ENCODE peak calls at places on chromosomes 3 and 15, in six cellular contexts. K is GM04504, G is posterior cingulate gyrus, C is HTR-8/SVneo, Y is colonic mucosa, N is NCI-H748 treated with DMSO at 0.1 percent for 48 hours. X is an unnamed sample.

GRCh38 chr3:94413721-94414106 is 350.9 kb downstream of the NSUN3 start:
- DNase-seq in K (peak), G (no peak), C (no peak), Y (no peak), N (no peak), X (peak)

GRCh38 chr3:37198996-37199395 is 24.6 kb upstream of the LRRFIP2 start:
- DNase-seq in K (peak), G (no peak), C (no peak), Y (no peak), N (no peak), X (peak)

GRCh38 chr3:158465074-158465473 is 105.9 kb upstream of the MLF1 start:
- DNase-seq in K (no peak), G (no peak), C (no peak), Y (no peak), N (no peak), X (no peak)

GRCh38 chr3:178421069-178421468 is 115.2 kb upstream of the KCNMB2 start:
- DNase-seq in K (no peak), G (no peak), C (no peak), Y (no peak), N (peak), X (no peak)

GRCh38 chr15:57500979-57501576 is 90.6 kb upstream of the MYZAP start:
- DNase-seq in K (no peak), G (no peak), C (no peak), Y (no peak), N (no peak), X (no peak)

GRCh38 chr3:117774130-117774529 is 1064.6 kb downstream of the TUSC7 start:
- DNase-seq in K (no peak), G (no peak), C (no peak), Y (no peak), N (no peak), X (no peak)

GRCh38 chr3:132378-132777 is 64.2 kb upstream of the CHL1 start:
- DNase-seq in K (no peak), G (no peak), C (no peak), Y (no peak), N (no peak), X (no peak)

GRCh38 chr15:72353266-72353665 is 22.5 kb downstream of the HEXA start:
- DNase-seq in K (no peak), G (no peak), C (no peak), Y (no peak), N (no peak), X (no peak)

GRCh38 chr3:135140543-135140942 is 345.5 kb downstream of the EPHB1 start:
- DNase-seq in K (no peak), G (no peak), C (no peak), Y (no peak), N (no peak), X (no peak)

GRCh38 chr3:99425930-99426329 is 212.5 kb upstream of the COL8A1 start:
- DNase-seq in K (no peak), G (no peak), C (no peak), Y (no peak), N (no peak), X (no peak)

GRCh38 chr15:86021281-86022264 is 58.1 kb upstream of the AGBL1 start:
- DNase-seq in K (no peak), G (no peak), C (peak), Y (no peak), N (no peak), X (no peak)

GRCh38 chr3:64019879-64020278 is 3.4 kb downstream of the PSMD6 start:
- DNase-seq in K (no peak), G (no peak), C (no peak), Y (no peak), N (no peak), X (no peak)

GRCh38 chr15:60695713-60696522 is 217.0 kb upstream of the ICE2 start:
- DNase-seq in K (no peak), G (no peak), C (no peak), Y (no peak), N (no peak), X (no peak)

GRCh38 chr15:98943609-98944111 is 63.9 kb downstream of the PGPEP1L start:
- DNase-seq in K (no peak), G (no peak), C (no peak), Y (no peak), N (no peak), X (no peak)

GRCh38 chr3:100992086-100993033 is 861 bp downstream of the ABI3BP start:
- DNase-seq in K (peak), G (no peak), C (peak), Y (peak), N (no peak), X (no peak)

GRCh38 chr15:44736261-44736765 is at the start of gene TRIM69:
- DNase-seq in K (no peak), G (no peak), C (no peak), Y (no peak), N (no peak), X (no peak)

GRCh38 chr3:124696011-124696410 is 34.2 kb upstream of the UMPS start:
- DNase-seq in K (no peak), G (no peak), C (no peak), Y (no peak), N (no peak), X (no peak)

GRCh38 chr3:134364061-134364935 is 9.9 kb downstream of the AMOTL2 start:
- DNase-seq in K (peak), G (peak), C (peak), Y (peak), N (no peak), X (peak)

GRCh38 chr3:131705558-131706051 is 202.8 kb upstream of the MRPL3 start:
- DNase-seq in K (no peak), G (no peak), C (no peak), Y (no peak), N (no peak), X (no peak)

X was measured in retinal pigment epithelial cell.